ENCODE peak calls at places on chromosomes 1 and 21, in five cellular contexts. One of them, this sample, is unnamed.

GRCh38 chr1:15295676-15296075 is 48.7 kb downstream of the FHAD1 start:
- DNase-seq in GM23338: no peak
- DNase-seq in mammary epithelial cell: peak
- DNase-seq in PC-3: peak
- DNase-seq in A673: no peak
- DNase-seq in this sample: no peak

GRCh38 chr1:181090653-181091126 is 2.2 kb downstream of the IER5 start:
- DNase-seq in GM23338: no peak
- DNase-seq in PC-3: peak
- DNase-seq in A673: no peak
- DNase-seq in mammary epithelial cell: peak
- DNase-seq in this sample: no peak

GRCh38 chr1:24391882-24392603 is 21.5 kb downstream of the STPG1 start:
- DNase-seq in GM23338: peak
- DNase-seq in PC-3: peak
- DNase-seq in A673: peak
- DNase-seq in mammary epithelial cell: peak
- DNase-seq in this sample: no peak

GRCh38 chr1:26378088-26378878 is 5.7 kb upstream of the ZNF683 start:
- DNase-seq in GM23338: no peak
- DNase-seq in mammary epithelial cell: peak
- DNase-seq in PC-3: peak
- DNase-seq in A673: peak
- DNase-seq in this sample: peak

GRCh38 chr1:209072481-209072880 is 511.0 kb upstream of the CAMK1G start:
- DNase-seq in A673: no peak
- DNase-seq in mammary epithelial cell: peak
- DNase-seq in GM23338: no peak
- DNase-seq in PC-3: peak
- DNase-seq in this sample: no peak

GRCh38 chr1:212288614-212289013 is 3.4 kb downstream of the PPP2R5A start:
- DNase-seq in PC-3: peak
- DNase-seq in GM23338: no peak
- DNase-seq in A673: no peak
- DNase-seq in mammary epithelial cell: peak
- DNase-seq in this sample: no peak

GRCh38 chr1:107941123-107941522 is 23.9 kb downstream of the VAV3 start:
- DNase-seq in PC-3: no peak
- DNase-seq in A673: no peak
- DNase-seq in mammary epithelial cell: no peak
- DNase-seq in GM23338: no peak
- DNase-seq in this sample: no peak

GRCh38 chr1:67524143-67525052 is 94.2 kb upstream of the SERBP1 start:
- DNase-seq in A673: peak
- DNase-seq in mammary epithelial cell: peak
- DNase-seq in PC-3: peak
- DNase-seq in GM23338: peak
- DNase-seq in this sample: no peak

GRCh38 chr1:109213824-109214693 is at the start of gene SARS1:
- DNase-seq in GM23338: peak
- DNase-seq in PC-3: peak
- DNase-seq in A673: peak
- DNase-seq in mammary epithelial cell: peak
- DNase-seq in this sample: peak

GRCh38 chr1:151131832-151132675 is 14.4 kb downstream of the SEMA6C start:
- DNase-seq in A673: no peak
- DNase-seq in mammary epithelial cell: no peak
- DNase-seq in PC-3: no peak
- DNase-seq in GM23338: peak
- DNase-seq in this sample: no peak

GRCh38 chr1:35505911-35506798 is 51.0 kb downstream of the KIAA0319L start:
- DNase-seq in GM23338: no peak
- DNase-seq in A673: peak
- DNase-seq in mammary epithelial cell: peak
- DNase-seq in PC-3: peak
- DNase-seq in this sample: no peak

GRCh38 chr1:28592314-28593071 is 428 bp downstream of the RAB42 start:
- DNase-seq in PC-3: no peak
- DNase-seq in GM23338: peak
- DNase-seq in A673: peak
- DNase-seq in mammary epithelial cell: no peak
- DNase-seq in this sample: no peak

GRCh38 chr1:236400061-236400638 is 6.1 kb downstream of the EDARADD start:
- DNase-seq in A673: no peak
- DNase-seq in mammary epithelial cell: no peak
- DNase-seq in GM23338: peak
- DNase-seq in PC-3: no peak
- DNase-seq in this sample: no peak

GRCh38 chr1:13790290-13791035 is 90.5 kb downstream of the PRDM2 start:
- DNase-seq in mammary epithelial cell: no peak
- DNase-seq in A673: no peak
- DNase-seq in GM23338: no peak
- DNase-seq in PC-3: no peak
- DNase-seq in this sample: no peak

GRCh38 chr1:40948741-40949528 is 30.6 kb upstream of the CTPS1 start:
- DNase-seq in GM23338: peak
- DNase-seq in A673: peak
- DNase-seq in PC-3: peak
- DNase-seq in mammary epithelial cell: peak
- DNase-seq in this sample: peak

GRCh38 chr1:25573591-25573930 is 30.2 kb downstream of the LDLRAP1 start:
- DNase-seq in PC-3: peak
- DNase-seq in GM23338: no peak
- DNase-seq in mammary epithelial cell: peak
- DNase-seq in A673: no peak
- DNase-seq in this sample: no peak

GRCh38 chr21:33924766-33925100 is 9.1 kb upstream of the ATP5PO start:
- DNase-seq in mammary epithelial cell: peak
- DNase-seq in GM23338: no peak
- DNase-seq in PC-3: peak
- DNase-seq in A673: no peak
- DNase-seq in this sample: no peak

GRCh38 chr1:185156321-185156853 is 366 bp downstream of the TRMT1L start:
- DNase-seq in A673: no peak
- DNase-seq in mammary epithelial cell: no peak
- DNase-seq in GM23338: peak
- DNase-seq in PC-3: no peak
- DNase-seq in this sample: no peak

GRCh38 chr21:37804001-37804400 is 112.3 kb downstream of the KCNJ6 start:
- DNase-seq in PC-3: no peak
- DNase-seq in A673: no peak
- DNase-seq in GM23338: no peak
- DNase-seq in mammary epithelial cell: no peak
- DNase-seq in this sample: no peak

GRCh38 chr1:240104662-240105061 is 13.0 kb downstream of the FMN2 start:
- DNase-seq in mammary epithelial cell: no peak
- DNase-seq in GM23338: no peak
- DNase-seq in A673: no peak
- DNase-seq in PC-3: peak
- DNase-seq in this sample: no peak

GRCh38 chr1:16215882-16216753 is 3.7 kb upstream of the ARHGEF19 start:
- DNase-seq in PC-3: peak
- DNase-seq in A673: peak
- DNase-seq in mammary epithelial cell: no peak
- DNase-seq in GM23338: peak
- DNase-seq in this sample: no peak

GRCh38 chr21:31157756-31158155 is 119.5 kb upstream of the KRTAP19-8 start:
- DNase-seq in mammary epithelial cell: no peak
- DNase-seq in PC-3: no peak
- DNase-seq in A673: no peak
- DNase-seq in GM23338: peak
- DNase-seq in this sample: no peak

DNA sequence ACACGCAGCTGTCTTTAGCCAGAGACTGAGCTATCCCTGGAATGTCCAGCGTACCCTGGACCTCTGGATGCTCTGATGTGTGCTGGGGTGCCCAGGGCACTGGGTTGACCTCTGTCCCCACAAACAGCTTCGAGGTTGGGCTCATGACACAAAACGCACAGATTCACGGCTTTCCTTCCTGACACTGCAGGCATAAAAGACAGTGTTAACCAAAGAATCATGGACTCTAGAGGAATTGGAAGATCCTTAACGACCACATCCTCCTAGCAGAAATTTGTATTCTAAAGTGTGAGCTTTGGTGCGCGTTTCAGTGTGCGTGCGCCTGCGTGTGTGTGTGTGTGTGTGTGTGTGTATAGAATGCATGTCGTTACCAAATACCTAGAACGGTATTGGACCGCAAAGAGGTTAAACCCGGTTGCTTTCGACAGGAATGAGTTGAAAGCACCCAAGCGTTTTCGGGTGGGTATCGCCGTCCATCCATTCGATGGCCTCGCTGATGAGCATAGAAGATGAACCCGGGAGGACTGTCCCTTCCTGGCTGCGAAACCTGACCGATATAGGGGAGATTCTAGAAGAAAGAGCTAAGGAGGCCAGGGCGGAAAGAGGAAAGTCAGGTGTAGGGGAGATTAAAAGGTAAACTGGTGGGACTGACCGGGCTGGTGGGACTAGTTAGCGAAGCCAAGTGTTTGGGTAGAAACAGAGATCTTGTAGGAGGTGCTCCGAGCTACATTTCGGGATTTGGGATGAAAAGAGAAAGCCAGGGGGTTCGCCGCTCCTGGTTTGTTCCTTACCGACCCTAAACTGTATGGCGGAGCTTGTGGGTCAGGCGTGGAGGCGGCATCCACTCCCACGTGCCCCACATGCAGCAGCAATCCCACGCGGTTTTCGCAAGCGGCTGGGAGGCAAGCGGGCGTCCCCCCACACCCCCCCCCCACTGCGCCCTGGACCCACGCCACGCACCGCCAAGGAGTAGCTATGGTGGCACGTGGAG is 6.8 kb upstream of the LHX9 start:
- DNase-seq in mammary epithelial cell: no peak
- DNase-seq in PC-3: no peak
- DNase-seq in A673: no peak
- DNase-seq in GM23338: peak
- DNase-seq in this sample: no peak
- TF ChIP-seq EZH2 in mammary epithelial cell: peak
- TF ChIP-seq EZH2 in PC-3: no peak
- TF ChIP-seq EZH2 in A673: peak
- TF ChIP-seq EZH2 in GM23338: peak
- TF ChIP-seq EZH2 in this sample: peak

GRCh38 chr1:167911413-167911812 is 2.5 kb downstream of the ADCY10 start:
- DNase-seq in GM23338: no peak
- DNase-seq in PC-3: no peak
- DNase-seq in A673: no peak
- DNase-seq in mammary epithelial cell: no peak
- DNase-seq in this sample: no peak
- TF ChIP-seq EZH2 in GM23338: no peak
- TF ChIP-seq EZH2 in PC-3: no peak
- TF ChIP-seq EZH2 in A673: no peak
- TF ChIP-seq EZH2 in mammary epithelial cell: no peak
- TF ChIP-seq EZH2 in this sample: no peak

GRCh38 chr1:37752583-37753471 is 12.1 kb downstream of the EPHA10 start:
- DNase-seq in GM23338: peak
- DNase-seq in A673: no peak
- DNase-seq in mammary epithelial cell: no peak
- DNase-seq in PC-3: peak
- DNase-seq in this sample: no peak

GRCh38 chr1:37748563-37748962 is 16.4 kb downstream of the EPHA10 start:
- DNase-seq in GM23338: no peak
- DNase-seq in A673: no peak
- DNase-seq in mammary epithelial cell: no peak
- DNase-seq in PC-3: no peak
- DNase-seq in this sample: no peak

GRCh38 chr1:37753473-37754321 is 11.2 kb downstream of the EPHA10 start:
- DNase-seq in A673: no peak
- DNase-seq in PC-3: no peak
- DNase-seq in GM23338: peak
- DNase-seq in mammary epithelial cell: no peak
- DNase-seq in this sample: no peak

GRCh38 chr1:37755290-37755689 is 9.6 kb downstream of the EPHA10 start:
- DNase-seq in A673: no peak
- DNase-seq in PC-3: peak
- DNase-seq in GM23338: no peak
- DNase-seq in mammary epithelial cell: peak
- DNase-seq in this sample: no peak

DNA sequence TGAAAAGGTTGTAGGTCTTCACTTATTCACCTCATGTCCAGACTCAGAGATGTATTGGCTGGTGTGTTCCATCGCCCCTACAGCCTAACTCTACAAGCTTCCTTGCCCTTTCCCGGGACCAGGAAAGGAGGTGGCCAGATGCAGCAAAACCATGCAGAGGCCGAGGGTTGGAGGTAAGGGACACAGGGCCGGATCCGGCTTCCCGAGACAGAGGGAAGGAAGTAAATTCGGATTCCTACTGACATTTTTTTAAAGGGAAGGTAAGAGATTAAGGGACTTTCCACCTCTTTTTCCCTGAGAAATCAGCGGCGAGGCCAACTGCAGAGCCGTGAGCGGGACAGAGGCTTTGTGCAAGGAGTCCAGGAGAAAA is 12.7 kb downstream of the EPHA10 start:
- DNase-seq in mammary epithelial cell: no peak
- DNase-seq in GM23338: no peak
- DNase-seq in A673: no peak
- DNase-seq in PC-3: no peak
- DNase-seq in this sample: no peak
- TF ChIP-seq EZH2 in mammary epithelial cell: peak
- TF ChIP-seq EZH2 in GM23338: peak
- TF ChIP-seq EZH2 in A673: no peak
- TF ChIP-seq EZH2 in PC-3: no peak
- TF ChIP-seq EZH2 in this sample: peak

GRCh38 chr1:153259387-153259786 is at the start of gene LORICRIN:
- DNase-seq in A673: no peak
- DNase-seq in PC-3: no peak
- DNase-seq in mammary epithelial cell: no peak
- DNase-seq in GM23338: no peak
- DNase-seq in this sample: no peak

GRCh38 chr1:153261793-153262371 is 2.4 kb downstream of the LORICRIN start:
- DNase-seq in PC-3: no peak
- DNase-seq in mammary epithelial cell: no peak
- DNase-seq in A673: no peak
- DNase-seq in GM23338: peak
- DNase-seq in this sample: no peak

GRCh38 chr1:153260473-153260979 is 1.0 kb downstream of the LORICRIN start:
- DNase-seq in GM23338: no peak
- DNase-seq in mammary epithelial cell: no peak
- DNase-seq in PC-3: no peak
- DNase-seq in A673: no peak
- DNase-seq in this sample: no peak

GRCh38 chr1:153262462-153263157 is 3.1 kb downstream of the LORICRIN start:
- DNase-seq in mammary epithelial cell: no peak
- DNase-seq in A673: no peak
- DNase-seq in GM23338: no peak
- DNase-seq in PC-3: no peak
- DNase-seq in this sample: no peak

GRCh38 chr1:153260980-153261792 is 1.7 kb downstream of the LORICRIN start:
- DNase-seq in GM23338: peak
- DNase-seq in PC-3: no peak
- DNase-seq in A673: peak
- DNase-seq in mammary epithelial cell: no peak
- DNase-seq in this sample: no peak
- TF ChIP-seq EZH2 in GM23338: no peak
- TF ChIP-seq EZH2 in PC-3: no peak
- TF ChIP-seq EZH2 in A673: peak
- TF ChIP-seq EZH2 in mammary epithelial cell: no peak
- TF ChIP-seq EZH2 in this sample: no peak

GRCh38 chr1:156657161-156657970 is 15.4 kb downstream of the BCAN start:
- DNase-seq in PC-3: peak
- DNase-seq in mammary epithelial cell: peak
- DNase-seq in GM23338: peak
- DNase-seq in A673: peak
- DNase-seq in this sample: no peak
- TF ChIP-seq EZH2 in PC-3: no peak
- TF ChIP-seq EZH2 in mammary epithelial cell: no peak
- TF ChIP-seq EZH2 in GM23338: peak
- TF ChIP-seq EZH2 in A673: peak
- TF ChIP-seq EZH2 in this sample: peak